ENCODE peak calls at places on chromosomes 13 and 19, in nine cellular contexts. One of them, this sample, is unnamed.
A peak's percentile ranks its signal among the peaks of the same experiment; 100 is the strongest.

GRCh38 chr19:35357867-35358573 is at the start of gene FFAR3:
- DNase-seq in ascending aorta: peak; percentile 73
- DNase-seq in stimulated activated CD4-positive, alpha-beta T cell treated with anti-CD3 and anti-CD28 coated beads, Interleukin-4, amount 100 ng/mL, for 1 hour: no peak
- DNase-seq in nucleus accumbens: no peak
- DNase-seq in NCI-H1092 treated with DMSO at 0.1 percent for 48 hours: no peak
- DNase-seq in frontal cortex: no peak
- DNase-seq in anterior cingulate cortex: no peak
- DNase-seq in NCI-H345: no peak
- DNase-seq in Ammon's horn: peak; percentile 68
- DNase-seq in this sample: no peak

GRCh38 chr13:112916296-112916695 is 52.7 kb upstream of the MCF2L start:
- DNase-seq in ascending aorta: no peak
- DNase-seq in stimulated activated CD4-positive, alpha-beta T cell treated with anti-CD3 and anti-CD28 coated beads, Interleukin-4, amount 100 ng/mL, for 1 hour: no peak
- DNase-seq in nucleus accumbens: no peak
- DNase-seq in NCI-H1092 treated with DMSO at 0.1 percent for 48 hours: no peak
- DNase-seq in frontal cortex: no peak
- DNase-seq in anterior cingulate cortex: no peak
- DNase-seq in NCI-H345: no peak
- DNase-seq in Ammon's horn: no peak
- DNase-seq in this sample: no peak

GRCh38 chr13:76799696-76800095 is 86.5 kb downstream of the KCTD12 start:
- DNase-seq in ascending aorta: no peak
- DNase-seq in stimulated activated CD4-positive, alpha-beta T cell treated with anti-CD3 and anti-CD28 coated beads, Interleukin-4, amount 100 ng/mL, for 1 hour: no peak
- DNase-seq in nucleus accumbens: no peak
- DNase-seq in NCI-H1092 treated with DMSO at 0.1 percent for 48 hours: peak; percentile 22
- DNase-seq in frontal cortex: no peak
- DNase-seq in anterior cingulate cortex: no peak
- DNase-seq in NCI-H345: peak; percentile 28
- DNase-seq in Ammon's horn: no peak
- DNase-seq in this sample: no peak

GRCh38 chr13:96544965-96545364 is 449.3 kb downstream of the OXGR1 start:
- DNase-seq in ascending aorta: no peak
- DNase-seq in stimulated activated CD4-positive, alpha-beta T cell treated with anti-CD3 and anti-CD28 coated beads, Interleukin-4, amount 100 ng/mL, for 1 hour: no peak
- DNase-seq in nucleus accumbens: no peak
- DNase-seq in NCI-H1092 treated with DMSO at 0.1 percent for 48 hours: no peak
- DNase-seq in frontal cortex: no peak
- DNase-seq in anterior cingulate cortex: no peak
- DNase-seq in NCI-H345: no peak
- DNase-seq in Ammon's horn: no peak
- DNase-seq in this sample: no peak

GRCh38 chr13:71912524-71912923 is 45.5 kb upstream of the DACH1 start:
- DNase-seq in ascending aorta: no peak
- DNase-seq in stimulated activated CD4-positive, alpha-beta T cell treated with anti-CD3 and anti-CD28 coated beads, Interleukin-4, amount 100 ng/mL, for 1 hour: no peak
- DNase-seq in nucleus accumbens: no peak
- DNase-seq in NCI-H1092 treated with DMSO at 0.1 percent for 48 hours: no peak
- DNase-seq in frontal cortex: no peak
- DNase-seq in anterior cingulate cortex: no peak
- DNase-seq in NCI-H345: no peak
- DNase-seq in Ammon's horn: no peak
- DNase-seq in this sample: no peak

GRCh38 chr13:39536274-39536673 is 66.7 kb downstream of the LHFPL6 start:
- DNase-seq in ascending aorta: no peak
- DNase-seq in stimulated activated CD4-positive, alpha-beta T cell treated with anti-CD3 and anti-CD28 coated beads, Interleukin-4, amount 100 ng/mL, for 1 hour: no peak
- DNase-seq in nucleus accumbens: no peak
- DNase-seq in NCI-H1092 treated with DMSO at 0.1 percent for 48 hours: peak; percentile 80
- DNase-seq in frontal cortex: no peak
- DNase-seq in anterior cingulate cortex: no peak
- DNase-seq in NCI-H345: no peak
- DNase-seq in Ammon's horn: no peak
- DNase-seq in this sample: peak; percentile 35

GRCh38 chr19:48194041-48194871 is 23.8 kb downstream of the ZSWIM9 start:
- DNase-seq in ascending aorta: peak; percentile 60
- DNase-seq in stimulated activated CD4-positive, alpha-beta T cell treated with anti-CD3 and anti-CD28 coated beads, Interleukin-4, amount 100 ng/mL, for 1 hour: peak; percentile 16
- DNase-seq in nucleus accumbens: no peak
- DNase-seq in NCI-H1092 treated with DMSO at 0.1 percent for 48 hours: no peak
- DNase-seq in frontal cortex: no peak
- DNase-seq in anterior cingulate cortex: no peak
- DNase-seq in NCI-H345: no peak
- DNase-seq in Ammon's horn: no peak
- DNase-seq in this sample: no peak

GRCh38 chr13:28002886-28003698 is 14.6 kb upstream of the URAD start:
- DNase-seq in ascending aorta: no peak
- DNase-seq in stimulated activated CD4-positive, alpha-beta T cell treated with anti-CD3 and anti-CD28 coated beads, Interleukin-4, amount 100 ng/mL, for 1 hour: no peak
- DNase-seq in nucleus accumbens: no peak
- DNase-seq in NCI-H1092 treated with DMSO at 0.1 percent for 48 hours: no peak
- DNase-seq in frontal cortex: no peak
- DNase-seq in anterior cingulate cortex: no peak
- DNase-seq in NCI-H345: no peak
- DNase-seq in Ammon's horn: no peak
- DNase-seq in this sample: no peak

GRCh38 chr13:69704311-69704710 is 403.3 kb upstream of the ATXN8OS start:
- DNase-seq in ascending aorta: no peak
- DNase-seq in stimulated activated CD4-positive, alpha-beta T cell treated with anti-CD3 and anti-CD28 coated beads, Interleukin-4, amount 100 ng/mL, for 1 hour: no peak
- DNase-seq in nucleus accumbens: no peak
- DNase-seq in NCI-H1092 treated with DMSO at 0.1 percent for 48 hours: no peak
- DNase-seq in frontal cortex: no peak
- DNase-seq in anterior cingulate cortex: no peak
- DNase-seq in NCI-H345: no peak
- DNase-seq in Ammon's horn: no peak
- DNase-seq in this sample: no peak

GRCh38 chr19:33446918-33447293 is 73.4 kb downstream of the CEBPG start:
- DNase-seq in ascending aorta: no peak
- DNase-seq in stimulated activated CD4-positive, alpha-beta T cell treated with anti-CD3 and anti-CD28 coated beads, Interleukin-4, amount 100 ng/mL, for 1 hour: no peak
- DNase-seq in nucleus accumbens: no peak
- DNase-seq in NCI-H1092 treated with DMSO at 0.1 percent for 48 hours: no peak
- DNase-seq in frontal cortex: no peak
- DNase-seq in anterior cingulate cortex: no peak
- DNase-seq in NCI-H345: no peak
- DNase-seq in Ammon's horn: no peak
- DNase-seq in this sample: no peak

GRCh38 chr13:44198826-44199225 is 174.8 kb upstream of the SERP2 start:
- DNase-seq in ascending aorta: no peak
- DNase-seq in stimulated activated CD4-positive, alpha-beta T cell treated with anti-CD3 and anti-CD28 coated beads, Interleukin-4, amount 100 ng/mL, for 1 hour: no peak
- DNase-seq in nucleus accumbens: no peak
- DNase-seq in NCI-H1092 treated with DMSO at 0.1 percent for 48 hours: no peak
- DNase-seq in frontal cortex: no peak
- DNase-seq in anterior cingulate cortex: no peak
- DNase-seq in NCI-H345: no peak
- DNase-seq in Ammon's horn: no peak
- DNase-seq in this sample: no peak

GRCh38 chr19:1863638-1864479 is 480 bp upstream of the KLF16 start:
- DNase-seq in ascending aorta: peak; percentile 92
- DNase-seq in stimulated activated CD4-positive, alpha-beta T cell treated with anti-CD3 and anti-CD28 coated beads, Interleukin-4, amount 100 ng/mL, for 1 hour: peak; percentile 94
- DNase-seq in nucleus accumbens: peak; percentile 82
- DNase-seq in NCI-H1092 treated with DMSO at 0.1 percent for 48 hours: peak; percentile 92
- DNase-seq in frontal cortex: peak; percentile 98
- DNase-seq in anterior cingulate cortex: peak; percentile 75
- DNase-seq in NCI-H345: peak; percentile 97
- DNase-seq in Ammon's horn: peak; percentile 90
- DNase-seq in this sample: peak; percentile 94

GRCh38 chr13:75399168-75399878 is 82.6 kb downstream of the TBC1D4 start:
- DNase-seq in ascending aorta: no peak
- DNase-seq in stimulated activated CD4-positive, alpha-beta T cell treated with anti-CD3 and anti-CD28 coated beads, Interleukin-4, amount 100 ng/mL, for 1 hour: no peak
- DNase-seq in nucleus accumbens: no peak
- DNase-seq in NCI-H1092 treated with DMSO at 0.1 percent for 48 hours: no peak
- DNase-seq in frontal cortex: no peak
- DNase-seq in anterior cingulate cortex: no peak
- DNase-seq in NCI-H345: no peak
- DNase-seq in Ammon's horn: no peak
- DNase-seq in this sample: no peak

GRCh38 chr19:53991224-53992113 is at the start of gene CACNG6:
- DNase-seq in ascending aorta: no peak
- DNase-seq in stimulated activated CD4-positive, alpha-beta T cell treated with anti-CD3 and anti-CD28 coated beads, Interleukin-4, amount 100 ng/mL, for 1 hour: no peak
- DNase-seq in nucleus accumbens: no peak
- DNase-seq in NCI-H1092 treated with DMSO at 0.1 percent for 48 hours: no peak
- DNase-seq in frontal cortex: no peak
- DNase-seq in anterior cingulate cortex: no peak
- DNase-seq in NCI-H345: no peak
- DNase-seq in Ammon's horn: no peak
- DNase-seq in this sample: no peak

GRCh38 chr19:38650180-38650775 is 2.8 kb downstream of the ACTN4 start:
- DNase-seq in ascending aorta: no peak
- DNase-seq in stimulated activated CD4-positive, alpha-beta T cell treated with anti-CD3 and anti-CD28 coated beads, Interleukin-4, amount 100 ng/mL, for 1 hour: no peak
- DNase-seq in nucleus accumbens: no peak
- DNase-seq in NCI-H1092 treated with DMSO at 0.1 percent for 48 hours: no peak
- DNase-seq in frontal cortex: no peak
- DNase-seq in anterior cingulate cortex: no peak
- DNase-seq in NCI-H345: no peak
- DNase-seq in Ammon's horn: no peak
- DNase-seq in this sample: no peak

GRCh38 chr19:16449330-16449961 is 22.3 kb downstream of the EPS15L1 start:
- DNase-seq in ascending aorta: no peak
- DNase-seq in stimulated activated CD4-positive, alpha-beta T cell treated with anti-CD3 and anti-CD28 coated beads, Interleukin-4, amount 100 ng/mL, for 1 hour: no peak
- DNase-seq in nucleus accumbens: no peak
- DNase-seq in NCI-H1092 treated with DMSO at 0.1 percent for 48 hours: no peak
- DNase-seq in frontal cortex: no peak
- DNase-seq in anterior cingulate cortex: no peak
- DNase-seq in NCI-H345: no peak
- DNase-seq in Ammon's horn: no peak
- DNase-seq in this sample: no peak

GRCh38 chr13:49791214-49791752 is 1.2 kb downstream of the KPNA3 start:
- DNase-seq in ascending aorta: no peak
- DNase-seq in stimulated activated CD4-positive, alpha-beta T cell treated with anti-CD3 and anti-CD28 coated beads, Interleukin-4, amount 100 ng/mL, for 1 hour: no peak
- DNase-seq in nucleus accumbens: no peak
- DNase-seq in NCI-H1092 treated with DMSO at 0.1 percent for 48 hours: peak; percentile 11
- DNase-seq in frontal cortex: peak; percentile 20
- DNase-seq in anterior cingulate cortex: no peak
- DNase-seq in NCI-H345: no peak
- DNase-seq in Ammon's horn: peak; percentile 33
- DNase-seq in this sample: peak; percentile 6

GRCh38 chr19:2775556-2776430 is 7.3 kb downstream of the SGTA start:
- DNase-seq in ascending aorta: peak; percentile 82
- DNase-seq in stimulated activated CD4-positive, alpha-beta T cell treated with anti-CD3 and anti-CD28 coated beads, Interleukin-4, amount 100 ng/mL, for 1 hour: peak; percentile 64
- DNase-seq in nucleus accumbens: no peak
- DNase-seq in NCI-H1092 treated with DMSO at 0.1 percent for 48 hours: no peak
- DNase-seq in frontal cortex: no peak
- DNase-seq in anterior cingulate cortex: no peak
- DNase-seq in NCI-H345: no peak
- DNase-seq in Ammon's horn: peak; percentile 58
- DNase-seq in this sample: no peak

GRCh38 chr19:1754651-1755466 is 1.6 kb downstream of the ONECUT3 start:
- DNase-seq in ascending aorta: no peak
- DNase-seq in stimulated activated CD4-positive, alpha-beta T cell treated with anti-CD3 and anti-CD28 coated beads, Interleukin-4, amount 100 ng/mL, for 1 hour: no peak
- DNase-seq in nucleus accumbens: no peak
- DNase-seq in NCI-H1092 treated with DMSO at 0.1 percent for 48 hours: no peak
- DNase-seq in frontal cortex: no peak
- DNase-seq in anterior cingulate cortex: no peak
- DNase-seq in NCI-H345: no peak
- DNase-seq in Ammon's horn: no peak
- DNase-seq in this sample: no peak

GRCh38 chr13:89865331-89865833 is 1482.1 kb upstream of the MIR17HG start:
- DNase-seq in ascending aorta: no peak
- DNase-seq in stimulated activated CD4-positive, alpha-beta T cell treated with anti-CD3 and anti-CD28 coated beads, Interleukin-4, amount 100 ng/mL, for 1 hour: no peak
- DNase-seq in nucleus accumbens: no peak
- DNase-seq in NCI-H1092 treated with DMSO at 0.1 percent for 48 hours: no peak
- DNase-seq in frontal cortex: no peak
- DNase-seq in anterior cingulate cortex: no peak
- DNase-seq in NCI-H345: no peak
- DNase-seq in Ammon's horn: no peak
- DNase-seq in this sample: no peak

GRCh38 chr13:74026753-74027152 is 107.5 kb downstream of the KLF12 start:
- DNase-seq in ascending aorta: no peak
- DNase-seq in stimulated activated CD4-positive, alpha-beta T cell treated with anti-CD3 and anti-CD28 coated beads, Interleukin-4, amount 100 ng/mL, for 1 hour: peak; percentile 52
- DNase-seq in nucleus accumbens: no peak
- DNase-seq in NCI-H1092 treated with DMSO at 0.1 percent for 48 hours: no peak
- DNase-seq in frontal cortex: no peak
- DNase-seq in anterior cingulate cortex: no peak
- DNase-seq in NCI-H345: no peak
- DNase-seq in Ammon's horn: no peak
- DNase-seq in this sample: no peak

GRCh38 chr19:50317115-50317514 is 12.1 kb downstream of the KCNC3 start:
- DNase-seq in ascending aorta: no peak
- DNase-seq in stimulated activated CD4-positive, alpha-beta T cell treated with anti-CD3 and anti-CD28 coated beads, Interleukin-4, amount 100 ng/mL, for 1 hour: no peak
- DNase-seq in nucleus accumbens: no peak
- DNase-seq in NCI-H1092 treated with DMSO at 0.1 percent for 48 hours: no peak
- DNase-seq in frontal cortex: no peak
- DNase-seq in anterior cingulate cortex: no peak
- DNase-seq in NCI-H345: no peak
- DNase-seq in Ammon's horn: no peak
- DNase-seq in this sample: no peak

GRCh38 chr19:34254552-34255432 is at the start of gene GARRE1:
- DNase-seq in ascending aorta: no peak
- DNase-seq in stimulated activated CD4-positive, alpha-beta T cell treated with anti-CD3 and anti-CD28 coated beads, Interleukin-4, amount 100 ng/mL, for 1 hour: peak; percentile 88
- DNase-seq in nucleus accumbens: no peak
- DNase-seq in NCI-H1092 treated with DMSO at 0.1 percent for 48 hours: peak; percentile 50
- DNase-seq in frontal cortex: peak; percentile 62
- DNase-seq in anterior cingulate cortex: no peak
- DNase-seq in NCI-H345: peak; percentile 74
- DNase-seq in Ammon's horn: peak; percentile 22
- DNase-seq in this sample: peak; percentile 20

GRCh38 chr19:52170863-52171320 is 529 bp downstream of the ZNF836 start:
- DNase-seq in ascending aorta: no peak
- DNase-seq in stimulated activated CD4-positive, alpha-beta T cell treated with anti-CD3 and anti-CD28 coated beads, Interleukin-4, amount 100 ng/mL, for 1 hour: no peak
- DNase-seq in nucleus accumbens: peak; percentile 17
- DNase-seq in NCI-H1092 treated with DMSO at 0.1 percent for 48 hours: peak; percentile 21
- DNase-seq in frontal cortex: no peak
- DNase-seq in anterior cingulate cortex: no peak
- DNase-seq in NCI-H345: no peak
- DNase-seq in Ammon's horn: no peak
- DNase-seq in this sample: peak; percentile 6

GRCh38 chr13:44302233-44302632 is 71.4 kb upstream of the SERP2 start:
- DNase-seq in ascending aorta: no peak
- DNase-seq in stimulated activated CD4-positive, alpha-beta T cell treated with anti-CD3 and anti-CD28 coated beads, Interleukin-4, amount 100 ng/mL, for 1 hour: no peak
- DNase-seq in nucleus accumbens: no peak
- DNase-seq in NCI-H1092 treated with DMSO at 0.1 percent for 48 hours: no peak
- DNase-seq in frontal cortex: no peak
- DNase-seq in anterior cingulate cortex: no peak
- DNase-seq in NCI-H345: no peak
- DNase-seq in Ammon's horn: no peak
- DNase-seq in this sample: no peak

GRCh38 chr13:45121421-45121820 is 1.1 kb downstream of the GTF2F2 start:
- DNase-seq in ascending aorta: no peak
- DNase-seq in stimulated activated CD4-positive, alpha-beta T cell treated with anti-CD3 and anti-CD28 coated beads, Interleukin-4, amount 100 ng/mL, for 1 hour: no peak
- DNase-seq in nucleus accumbens: no peak
- DNase-seq in NCI-H1092 treated with DMSO at 0.1 percent for 48 hours: no peak
- DNase-seq in frontal cortex: no peak
- DNase-seq in anterior cingulate cortex: no peak
- DNase-seq in NCI-H345: no peak
- DNase-seq in Ammon's horn: no peak
- DNase-seq in this sample: no peak

GRCh38 chr19:51330366-51330765 is 11.6 kb downstream of the VSIG10L start:
- DNase-seq in ascending aorta: no peak
- DNase-seq in stimulated activated CD4-positive, alpha-beta T cell treated with anti-CD3 and anti-CD28 coated beads, Interleukin-4, amount 100 ng/mL, for 1 hour: no peak
- DNase-seq in nucleus accumbens: no peak
- DNase-seq in NCI-H1092 treated with DMSO at 0.1 percent for 48 hours: no peak
- DNase-seq in frontal cortex: no peak
- DNase-seq in anterior cingulate cortex: no peak
- DNase-seq in NCI-H345: no peak
- DNase-seq in Ammon's horn: no peak
- DNase-seq in this sample: no peak

GRCh38 chr13:94251801-94252200 is 227.7 kb downstream of the DCT start:
- DNase-seq in ascending aorta: no peak
- DNase-seq in stimulated activated CD4-positive, alpha-beta T cell treated with anti-CD3 and anti-CD28 coated beads, Interleukin-4, amount 100 ng/mL, for 1 hour: no peak
- DNase-seq in nucleus accumbens: no peak
- DNase-seq in NCI-H1092 treated with DMSO at 0.1 percent for 48 hours: no peak
- DNase-seq in frontal cortex: no peak
- DNase-seq in anterior cingulate cortex: no peak
- DNase-seq in NCI-H345: no peak
- DNase-seq in Ammon's horn: no peak
- DNase-seq in this sample: no peak

This sample was measured in cerebellum.